ENCODE peak calls at places on chromosomes 1 and 21, in four cellular contexts. I is IMR-90, C is AG09309, D is heart left ventricle. T is an unnamed sample.

GRCh38 chr1:223714849-223715709 is 2.7 kb downstream of the CAPN2 start:
- DNase-seq in C (peak; percentile 75), D (no peak), I (peak; percentile 96), T (no peak)

GRCh38 chr1:41726899-41727748 is 191.6 kb downstream of the HIVEP3 start:
- DNase-seq in C (no peak), I (no peak), D (peak; percentile 78), T (no peak)

GRCh38 chr1:47883963-47884362 is 113.2 kb downstream of the TRABD2B start:
- DNase-seq in D (no peak), I (no peak), C (no peak), T (no peak)

GRCh38 chr1:34831721-34832246 is 27.8 kb downstream of the SMIM12 start:
- DNase-seq in C (no peak), I (no peak), D (no peak), T (no peak)

GRCh38 chr1:234696148-234696576 is 86.2 kb upstream of the IRF2BP2 start:
- DNase-seq in I (no peak), D (no peak), C (no peak), T (no peak)

GRCh38 chr1:197481101-197481500 is 213.0 kb downstream of the CRB1 start:
- DNase-seq in C (no peak), I (no peak), D (no peak), T (no peak)

GRCh38 chr1:212141404-212141803 is 105.9 kb downstream of the DTL start:
- DNase-seq in C (no peak), D (no peak), I (no peak), T (no peak)

GRCh38 chr1:98399219-98399618 is 262.3 kb upstream of the SNX7 start:
- DNase-seq in I (no peak), C (no peak), D (no peak), T (no peak)

GRCh38 chr1:240987928-240988327 is 369.1 kb downstream of the RGS7 start:
- DNase-seq in C (no peak), D (no peak), I (no peak), T (no peak)

GRCh38 chr1:242523968-242524570 is 428 bp downstream of the PLD5 start:
- DNase-seq in D (peak; percentile 27), I (no peak), C (no peak), T (no peak)

GRCh38 chr1:215005078-215005477 is 77.5 kb upstream of the KCNK2 start:
- DNase-seq in I (peak; percentile 45), C (no peak), D (no peak), T (no peak)

GRCh38 chr1:241235236-241235897 is 121.6 kb downstream of the RGS7 start:
- DNase-seq in D (no peak), I (no peak), C (no peak), T (no peak)

GRCh38 chr1:222557574-222557973 is 9.7 kb upstream of the HHIPL2 start:
- DNase-seq in C (no peak), I (no peak), D (no peak), T (no peak)

GRCh38 chr1:29121516-29121937 is 2.2 kb downstream of the TMEM200B start:
- DNase-seq in I (no peak), C (no peak), D (no peak), T (no peak)

GRCh38 chr1:182279724-182280506 is 111.7 kb downstream of the GLUL start:
- DNase-seq in D (no peak), C (no peak), I (no peak), T (no peak)

GRCh38 chr21:37702241-37702640 is 214.0 kb downstream of the KCNJ6 start:
- DNase-seq in I (no peak), C (no peak), D (no peak), T (no peak)

GRCh38 chr1:232754930-232755329 is 50.3 kb upstream of the MAP10 start:
- DNase-seq in D (no peak), I (no peak), C (no peak), T (no peak)

GRCh38 chr21:44365251-44365966 is 12.0 kb downstream of the TRPM2 start:
- DNase-seq in D (no peak), C (no peak), I (no peak), T (no peak)

GRCh38 chr1:165907256-165907857 is 79.9 kb downstream of the UCK2 start:
- DNase-seq in I (peak; percentile 80), C (no peak), D (no peak), T (no peak)

GRCh38 chr1:108704501-108704900 is 8.2 kb upstream of the FNDC7 start:
- DNase-seq in I (peak; percentile 81), C (peak; percentile 28), D (no peak), T (no peak)

GRCh38 chr1:203663294-203663693 is 36.7 kb downstream of the ATP2B4 start:
- DNase-seq in C (peak; percentile 66), D (no peak), I (peak; percentile 98), T (peak; percentile 82)

GRCh38 chr1:64019818-64020217 is 183.6 kb upstream of the UBE2U start:
- DNase-seq in D (no peak), I (peak; percentile 69), C (no peak), T (no peak)

GRCh38 chr21:32726742-32727477 is 903 bp downstream of the SYNJ1 start:
- DNase-seq in C (no peak), D (peak; percentile 35), I (peak; percentile 18), T (no peak)

GRCh38 chr1:200729863-200730262 is 8.8 kb upstream of the CAMSAP2 start:
- DNase-seq in I (no peak), D (no peak), C (no peak), T (no peak)

GRCh38 chr21:45618846-45619485 is 24.6 kb upstream of the PCBP3 start:
- DNase-seq in I (no peak), D (no peak), C (no peak), T (no peak)

GRCh38 chr1:43284065-43284464 is 1.3 kb downstream of the C1orf210 start:
- DNase-seq in C (no peak), D (no peak), I (no peak), T (no peak)

GRCh38 chr1:43286533-43286932 is 1.2 kb upstream of the C1orf210 start:
- DNase-seq in D (no peak), I (no peak), C (no peak), T (no peak)

GRCh38 chr1:43284711-43285110 is 670 bp downstream of the C1orf210 start:
- DNase-seq in I (no peak), D (no peak), C (no peak), T (no peak)

GRCh38 chr1:43286115-43286514 is 734 bp upstream of the C1orf210 start:
- DNase-seq in I (no peak), D (no peak), C (no peak), T (no peak)

GRCh38 chr1:43285269-43285986 is at the start of gene C1orf210:
- DNase-seq in C (no peak), I (no peak), D (no peak), T (no peak)
- TF ChIP-seq CTCF in C (no peak), I (no peak), D (no peak), T (no peak)

DNA sequence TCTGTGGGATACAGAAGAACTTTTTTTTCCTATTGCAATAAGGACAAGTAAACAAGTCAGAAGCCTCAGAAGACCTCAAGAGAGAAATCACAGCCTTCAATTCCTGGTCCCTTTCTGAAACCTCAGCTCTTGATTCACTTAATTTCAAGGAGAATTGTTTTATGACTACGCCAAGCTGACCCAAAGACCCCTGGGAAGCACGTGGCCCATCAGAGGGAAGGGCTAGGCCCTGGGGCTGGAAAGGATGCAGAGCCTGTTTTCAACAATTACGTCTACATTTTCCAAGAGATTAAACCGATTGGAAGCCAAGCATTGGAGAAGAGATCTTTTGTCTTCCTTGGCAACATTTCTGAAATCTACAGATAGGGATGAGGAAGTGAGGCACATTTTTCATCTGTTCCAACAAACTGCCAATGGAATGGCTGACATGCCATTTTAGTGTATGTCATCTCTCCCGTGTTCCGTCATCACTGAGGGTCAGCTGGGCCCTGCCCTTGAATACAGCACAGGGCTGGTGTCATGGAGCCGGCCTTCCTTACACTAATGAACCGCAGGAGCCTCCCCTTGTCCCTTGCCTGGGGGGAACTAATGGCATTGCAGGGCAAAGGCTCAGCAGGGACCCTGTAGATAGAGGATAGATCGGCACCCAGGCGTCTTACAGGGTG is 41.8 kb upstream of the SCCPDH start:
- DNase-seq in I (no peak), D (no peak), C (no peak), T (no peak)
- H3K4me3 ChIP-seq in I (no peak overlapping the region), D (no peak overlapping the region), C (no peak overlapping the region), T (no peak overlapping the region)

DNA sequence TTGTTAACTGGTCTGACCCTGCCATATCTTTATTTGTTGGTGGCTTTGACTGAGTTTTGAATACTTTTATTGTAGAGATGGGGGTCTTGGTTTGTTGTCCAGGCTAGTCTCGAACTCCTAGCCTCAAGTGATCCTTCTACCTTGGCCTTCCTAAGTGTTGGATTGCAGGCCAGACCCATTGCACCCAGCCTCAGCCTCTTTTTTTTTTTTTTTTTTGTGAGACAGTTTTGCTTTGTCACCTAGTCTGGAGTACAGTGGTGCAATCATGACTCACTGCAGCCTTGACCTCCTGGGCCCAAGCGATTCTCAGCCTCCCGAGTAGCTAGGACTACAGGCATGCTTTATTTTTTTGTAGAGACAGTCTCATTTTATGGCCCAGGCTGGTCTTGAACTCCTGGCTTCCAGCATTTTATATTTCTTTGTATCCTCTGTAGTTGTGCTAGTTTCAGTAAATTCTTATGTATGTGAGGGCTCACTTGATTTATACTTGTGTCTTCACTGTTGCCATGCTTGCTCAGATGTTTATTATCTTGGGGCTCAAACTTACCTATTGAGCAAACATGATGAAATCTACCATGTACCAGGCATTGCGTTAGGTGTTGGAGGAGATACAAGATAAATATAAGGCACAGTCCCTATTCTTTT is 24.1 kb downstream of the THRAP3 start:
- DNase-seq in D (peak; percentile 70), I (peak; percentile 93), C (peak; percentile 77), T (no peak)
- TF ChIP-seq CTCF in D (no peak), I (no peak), C (no peak), T (no peak)

GRCh38 chr1:32115496-32115895 is 7.6 kb downstream of the KPNA6 start:
- DNase-seq in C (no peak), D (no peak), I (peak; percentile 18), T (no peak)
- H3K4me3 ChIP-seq in C (no peak overlapping the region), D (no peak overlapping the region), I (no peak overlapping the region), T (no peak overlapping the region)

GRCh38 chr1:173408886-173409285 is 68.2 kb upstream of the PRDX6 start:
- DNase-seq in D (no peak), I (no peak), C (no peak), T (no peak)
- TF ChIP-seq CTCF in D (no peak), I (no peak), C (peak; percentile 3), T (no peak)